ENCODE peak calls at places on chromosomes 1 and 21, in five cellular contexts. One of them, this sample, is unnamed.

GRCh38 chr1:202589190-202589680 is 121.0 kb downstream of the SYT2 start:
- DNase-seq in SK-N-SH: peak
- DNase-seq in K562: no peak
- DNase-seq in HepG2: peak
- DNase-seq in GM12878: no peak
- DNase-seq in this sample: no peak

GRCh38 chr1:58883037-58883887 is 99.4 kb upstream of the JUN start:
- DNase-seq in SK-N-SH: no peak
- DNase-seq in K562: peak
- DNase-seq in HepG2: peak
- DNase-seq in GM12878: no peak
- DNase-seq in this sample: no peak

GRCh38 chr1:113545210-113545609 is 154.9 kb downstream of the MAGI3 start:
- DNase-seq in SK-N-SH: peak
- DNase-seq in K562: no peak
- DNase-seq in HepG2: no peak
- DNase-seq in GM12878: no peak
- DNase-seq in this sample: no peak

GRCh38 chr1:244197851-244198375 is 146.8 kb downstream of the ZBTB18 start:
- DNase-seq in SK-N-SH: no peak
- DNase-seq in K562: no peak
- DNase-seq in HepG2: no peak
- DNase-seq in GM12878: no peak
- DNase-seq in this sample: no peak

GRCh38 chr21:41605178-41605933 is 97.4 kb upstream of the TMPRSS2 start:
- DNase-seq in SK-N-SH: no peak
- DNase-seq in K562: no peak
- DNase-seq in HepG2: peak
- DNase-seq in GM12878: no peak
- DNase-seq in this sample: no peak

GRCh38 chr1:153428073-153428638 is 11.8 kb downstream of the S100A7A start:
- DNase-seq in SK-N-SH: no peak
- DNase-seq in K562: no peak
- DNase-seq in HepG2: no peak
- DNase-seq in GM12878: no peak
- DNase-seq in this sample: no peak

GRCh38 chr1:180270767-180271639 is 40.9 kb downstream of the LHX4 start:
- DNase-seq in SK-N-SH: no peak
- DNase-seq in K562: peak
- DNase-seq in HepG2: peak
- DNase-seq in GM12878: no peak
- DNase-seq in this sample: no peak

GRCh38 chr1:79323240-79324025 is 316.9 kb upstream of the ADGRL4 start:
- DNase-seq in SK-N-SH: no peak
- DNase-seq in K562: no peak
- DNase-seq in HepG2: no peak
- DNase-seq in GM12878: no peak
- DNase-seq in this sample: no peak

GRCh38 chr21:38661296-38662223 is 144.2 kb upstream of the ETS2 start:
- DNase-seq in SK-N-SH: peak
- DNase-seq in K562: no peak
- DNase-seq in HepG2: no peak
- DNase-seq in GM12878: no peak
- DNase-seq in this sample: peak
- TF ChIP-seq FOXM1 in SK-N-SH: no peak
- TF ChIP-seq FOXM1 in K562: no peak
- TF ChIP-seq FOXM1 in HepG2: no peak
- TF ChIP-seq FOXM1 in GM12878: no peak
- TF ChIP-seq FOXM1 in this sample: no peak

DNA sequence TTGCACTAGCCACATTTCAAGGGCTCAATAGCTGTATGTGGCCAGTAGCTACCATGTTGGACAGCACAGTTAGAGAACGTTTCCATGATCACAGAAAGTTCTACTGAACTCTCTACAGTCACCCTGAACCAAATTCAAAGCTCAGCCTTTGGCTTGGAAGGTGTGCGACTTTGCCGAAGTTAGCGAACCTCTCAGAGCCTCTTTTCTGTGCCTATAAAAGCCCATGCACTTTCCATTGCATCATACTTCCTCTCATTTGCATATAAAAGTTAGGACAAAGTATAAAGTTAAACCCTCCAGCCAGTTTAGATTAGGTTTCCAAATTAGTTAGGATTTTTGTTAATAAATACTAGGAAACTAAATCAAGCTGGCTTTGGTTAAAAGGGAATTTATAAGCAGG is 4.7 kb upstream of the SLC1A7 start:
- DNase-seq in SK-N-SH: no peak
- DNase-seq in K562: no peak
- DNase-seq in HepG2: no peak
- DNase-seq in GM12878: no peak
- DNase-seq in this sample: no peak
- TF ChIP-seq FOXM1 in SK-N-SH: no peak
- TF ChIP-seq FOXM1 in K562: no peak
- TF ChIP-seq FOXM1 in HepG2: no peak
- TF ChIP-seq FOXM1 in GM12878: no peak
- TF ChIP-seq FOXM1 in this sample: no peak

DNA sequence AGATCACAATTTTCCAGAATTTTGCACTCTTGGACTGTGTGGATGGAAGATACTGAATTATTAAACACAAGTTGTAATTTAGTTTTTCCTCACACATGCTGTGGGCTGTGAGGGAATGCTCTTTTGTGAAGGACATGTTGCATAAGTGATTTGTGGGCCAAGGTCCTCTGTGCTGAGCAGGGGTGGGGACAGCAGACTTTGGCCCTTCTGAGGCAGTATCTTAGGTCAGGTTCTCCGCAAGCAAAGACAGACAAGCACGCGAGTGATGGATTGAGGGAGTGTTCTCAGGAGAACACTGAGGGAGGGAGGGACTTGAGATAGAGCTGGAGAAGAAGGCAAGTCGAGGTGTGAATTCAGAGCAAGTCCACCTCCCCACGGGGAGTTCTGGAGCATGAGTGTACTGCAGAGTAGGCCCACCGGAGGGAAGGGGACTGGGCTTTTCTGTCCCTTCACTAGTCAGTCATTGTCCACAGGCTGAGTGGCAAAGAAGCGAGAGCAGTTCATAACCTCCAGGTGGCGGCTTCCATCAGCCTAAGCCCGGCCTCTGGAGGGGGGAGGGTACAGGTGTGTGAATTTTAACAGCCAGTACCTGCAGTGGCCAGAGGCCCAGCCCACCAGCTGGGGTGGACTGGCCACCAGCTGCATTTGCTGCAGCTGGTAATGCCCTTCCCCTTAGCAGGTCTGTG is 19.1 kb upstream of the CD101 start:
- DNase-seq in SK-N-SH: no peak
- DNase-seq in K562: no peak
- DNase-seq in HepG2: peak
- DNase-seq in GM12878: no peak
- DNase-seq in this sample: no peak
- TF ChIP-seq FOXM1 in SK-N-SH: no peak
- TF ChIP-seq FOXM1 in K562: no peak
- TF ChIP-seq FOXM1 in HepG2: no peak
- TF ChIP-seq FOXM1 in GM12878: no peak
- TF ChIP-seq FOXM1 in this sample: no peak

GRCh38 chr21:45056917-45057560 is 17.3 kb upstream of the ADARB1 start:
- DNase-seq in SK-N-SH: no peak
- DNase-seq in K562: no peak
- DNase-seq in HepG2: no peak
- DNase-seq in GM12878: no peak
- DNase-seq in this sample: no peak

GRCh38 chr21:45055861-45056260 is 18.5 kb upstream of the ADARB1 start:
- DNase-seq in SK-N-SH: no peak
- DNase-seq in K562: no peak
- DNase-seq in HepG2: no peak
- DNase-seq in GM12878: no peak
- DNase-seq in this sample: no peak

GRCh38 chr21:45054927-45055612 is 19.3 kb upstream of the ADARB1 start:
- DNase-seq in SK-N-SH: no peak
- DNase-seq in K562: no peak
- DNase-seq in HepG2: no peak
- DNase-seq in GM12878: no peak
- DNase-seq in this sample: peak

GRCh38 chr21:45057886-45058285 is 16.5 kb upstream of the ADARB1 start:
- DNase-seq in SK-N-SH: no peak
- DNase-seq in K562: no peak
- DNase-seq in HepG2: no peak
- DNase-seq in GM12878: no peak
- DNase-seq in this sample: no peak

DNA sequence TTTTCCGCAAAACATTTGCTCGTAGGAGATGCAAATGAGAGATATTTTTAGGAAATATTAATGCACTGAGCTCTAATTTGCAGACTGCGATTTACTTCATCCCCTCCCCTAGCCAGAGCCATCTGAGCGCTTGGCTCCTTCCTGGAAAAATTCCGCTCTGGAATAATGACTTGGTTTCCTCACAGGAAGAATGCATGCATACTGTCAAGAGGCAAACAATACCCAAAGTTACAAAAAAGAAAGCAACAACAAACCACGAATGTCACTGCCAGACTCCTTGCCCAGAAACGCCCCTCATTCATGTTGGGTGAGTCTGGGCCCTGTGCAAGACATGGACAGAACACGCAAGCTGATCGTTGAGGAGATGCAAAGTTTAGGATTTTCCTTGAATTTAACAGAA is 17.9 kb upstream of the ADARB1 start:
- DNase-seq in SK-N-SH: no peak
- DNase-seq in K562: no peak
- DNase-seq in HepG2: no peak
- DNase-seq in GM12878: no peak
- DNase-seq in this sample: no peak
- TF ChIP-seq FOXM1 in SK-N-SH: no peak
- TF ChIP-seq FOXM1 in K562: no peak
- TF ChIP-seq FOXM1 in HepG2: no peak
- TF ChIP-seq FOXM1 in GM12878: no peak
- TF ChIP-seq FOXM1 in this sample: no peak

GRCh38 chr1:116819081-116819480 is 64.9 kb downstream of the CD2 start:
- DNase-seq in SK-N-SH: no peak
- DNase-seq in K562: no peak
- DNase-seq in HepG2: no peak
- DNase-seq in GM12878: no peak
- DNase-seq in this sample: no peak
- TF ChIP-seq FOXM1 in SK-N-SH: no peak
- TF ChIP-seq FOXM1 in K562: no peak
- TF ChIP-seq FOXM1 in HepG2: no peak
- TF ChIP-seq FOXM1 in GM12878: no peak
- TF ChIP-seq FOXM1 in this sample: no peak

This sample was measured in HEK293T.